ENCODE peak calls at places on chromosomes 13 and 19, in six cellular contexts. O is RWPE1; F is GOT3; B is naive thymus-derived CD8-positive, alpha-beta T cell; H is A549; P is stimulated activated CD4-positive, alpha-beta T cell treated with anti-CD3 and anti-CD28 coated beads, Interleukin-4, amount 100 ng/mL, for 1 hour. N is an unnamed sample.

GRCh38 chr13:50224534-50224933 is 209.3 kb downstream of the KCNRG start:
- DNase-seq in O (peak; percentile 45), F (no peak), B (no peak), H (no peak), P (no peak), N (no peak)

GRCh38 chr19:5501907-5502306 is 46.7 kb downstream of the ZNRF4 start:
- DNase-seq in O (no peak), F (no peak), B (no peak), H (no peak), P (no peak), N (no peak)

GRCh38 chr19:56350416-56351045 is 35.9 kb upstream of the ZSCAN5A start:
- DNase-seq in O (peak; percentile 24), F (no peak), B (peak; percentile 64), H (peak; percentile 60), P (peak; percentile 34), N (peak; percentile 24)

GRCh38 chr13:99124695-99125334 is 75.8 kb upstream of the UBAC2 start:
- DNase-seq in O (peak; percentile 64), F (no peak), B (no peak), H (peak; percentile 40), P (no peak), N (no peak)

GRCh38 chr19:752652-753517 is 2.0 kb downstream of the MISP start:
- DNase-seq in O (peak; percentile 95), F (no peak), B (no peak), H (peak; percentile 99), P (no peak), N (no peak)

GRCh38 chr19:4575978-4576933 is 16.8 kb upstream of the SEMA6B start:
- DNase-seq in O (no peak), F (no peak), B (peak; percentile 64), H (peak; percentile 72), P (peak; percentile 76), N (peak; percentile 62)

GRCh38 chr13:110555601-110556223 is 5.8 kb downstream of the RAB20 start:
- DNase-seq in O (no peak), F (no peak), B (no peak), H (peak; percentile 9), P (no peak), N (no peak)

GRCh38 chr19:58439576-58440554 is at the start of gene ZNF132:
- DNase-seq in O (peak; percentile 99), F (peak; percentile 71), B (peak; percentile 97), H (peak; percentile 85), P (peak; percentile 91), N (peak; percentile 89)

GRCh38 chr19:18173572-18174294 is at the start of gene IFI30:
- DNase-seq in O (peak; percentile 80), F (no peak), B (peak; percentile 52), H (peak; percentile 45), P (peak; percentile 66), N (peak; percentile 40)

GRCh38 chr13:45361596-45362206 is 20.7 kb upstream of the TPT1 start:
- DNase-seq in O (peak; percentile 87), F (no peak), B (no peak), H (peak; percentile 72), P (no peak), N (no peak)

GRCh38 chr13:23969672-23970071 is 72.4 kb upstream of the C1QTNF9B start:
- DNase-seq in O (no peak), F (no peak), B (no peak), H (peak; percentile 53), P (no peak), N (no peak)

GRCh38 chr13:26909515-26909914 is 148.9 kb upstream of the GPR12 start:
- DNase-seq in O (no peak), F (no peak), B (no peak), H (no peak), P (no peak), N (no peak)

GRCh38 chr13:112042496-112042895 is 24.5 kb upstream of the SOX1 start:
- DNase-seq in O (peak; percentile 49), F (no peak), B (no peak), H (no peak), P (no peak), N (no peak)

GRCh38 chr19:27833031-27833430 is 1379.9 kb downstream of the UQCRFS1 start:
- DNase-seq in O (peak; percentile 36), F (no peak), B (no peak), H (no peak), P (no peak), N (no peak)

GRCh38 chr19:49701271-49701786 is 10.4 kb downstream of the CPT1C start:
- DNase-seq in O (no peak), F (no peak), B (no peak), H (no peak), P (no peak), N (no peak)

GRCh38 chr19:29385191-29385795 is 140.5 kb upstream of the VSTM2B start:
- DNase-seq in O (no peak), F (no peak), B (no peak), H (no peak), P (no peak), N (no peak)

GRCh38 chr19:58551577-58552471 is 3.1 kb downstream of the CHMP2A start:
- DNase-seq in O (no peak), F (no peak), B (no peak), H (no peak), P (no peak), N (no peak)

GRCh38 chr13:44207476-44207875 is 166.1 kb upstream of the SERP2 start:
- DNase-seq in O (no peak), F (no peak), B (no peak), H (no peak), P (no peak), N (no peak)

GRCh38 chr19:32563761-32564160 is 17.2 kb upstream of the PDCD5 start:
- DNase-seq in O (no peak), F (no peak), B (no peak), H (no peak), P (no peak), N (no peak)

GRCh38 chr19:17824339-17824738 is 3.0 kb upstream of the INSL3 start:
- DNase-seq in O (no peak), F (no peak), B (no peak), H (no peak), P (no peak), N (no peak)

GRCh38 chr13:112781881-112782361 is 92.1 kb downstream of the ATP11A start:
- DNase-seq in O (no peak), F (no peak), B (no peak), H (no peak), P (no peak), N (no peak)

GRCh38 chr19:13993554-13994308 is 12.4 kb downstream of the RFX1 start:
- DNase-seq in O (no peak), F (no peak), B (peak; percentile 30), H (no peak), P (no peak), N (no peak)

GRCh38 chr19:388691-389090 is 20.3 kb downstream of the C2CD4C start:
- DNase-seq in O (no peak), F (no peak), B (no peak), H (no peak), P (no peak), N (no peak)

GRCh38 chr19:1725100-1726064 is 27.9 kb upstream of the ONECUT3 start:
- DNase-seq in O (peak; percentile 91), F (no peak), B (no peak), H (no peak), P (peak; percentile 45), N (no peak)

GRCh38 chr13:110443633-110444225 is 117.8 kb downstream of the RAB20 start:
- DNase-seq in O (no peak), F (no peak), B (no peak), H (no peak), P (no peak), N (no peak)

GRCh38 chr13:39263033-39263432 is 224.8 kb downstream of the NHLRC3 start:
- DNase-seq in O (peak; percentile 60), F (no peak), B (peak; percentile 11), H (peak; percentile 17), P (peak; percentile 31), N (no peak)

GRCh38 chr19:1262687-1263123 is 6.4 kb upstream of the CIRBP start:
- DNase-seq in O (no peak), F (no peak), B (no peak), H (no peak), P (no peak), N (no peak)

GRCh38 chr13:112729408-112729807 is 39.6 kb downstream of the ATP11A start:
- DNase-seq in O (no peak), F (no peak), B (no peak), H (no peak), P (no peak), N (no peak)

GRCh38 chr19:7138402-7138801 is 68.9 kb downstream of the ZNF557 start:
- DNase-seq in O (no peak), F (no peak), B (no peak), H (no peak), P (no peak), N (no peak)

GRCh38 chr19:50739841-50740426 is 16.8 kb downstream of the CLEC11A start:
- DNase-seq in O (no peak), F (no peak), B (no peak), H (no peak), P (no peak), N (no peak)

GRCh38 chr19:7697721-7698287 is 4.1 kb downstream of the FCER2 start:
- DNase-seq in O (no peak), F (no peak), B (no peak), H (no peak), P (no peak), N (no peak)

GRCh38 chr13:95100525-95101121 is 200.6 kb downstream of the ABCC4 start:
- DNase-seq in O (peak; percentile 73), F (no peak), B (no peak), H (peak; percentile 98), P (no peak), N (no peak)

GRCh38 chr19:3055741-3056453 is 6.4 kb downstream of the TLE5 start:
- DNase-seq in O (peak; percentile 91), F (no peak), B (no peak), H (peak; percentile 78), P (no peak), N (no peak)

GRCh38 chr19:19502281-19502680 is 13.1 kb downstream of the TSSK6 start:
- DNase-seq in O (no peak), F (no peak), B (no peak), H (no peak), P (no peak), N (no peak)

N was measured in effector CD8-positive, alpha-beta T cell.